ENCODE peak calls at places on chromosomes 16 and 17, in five cellular contexts. One of them, this sample, is unnamed.

GRCh38 chr17:79951361-79952264 is 84.1 kb downstream of the TBC1D16 start:
- DNase-seq in hepatocyte: peak
- DNase-seq in AG09309: peak
- DNase-seq in CD4-positive, CD25-positive, alpha-beta regulatory T cell: no peak
- DNase-seq in adrenal gland: peak
- DNase-seq in this sample: no peak

GRCh38 chr17:34118564-34118963 is 136.5 kb upstream of the CCL2 start:
- DNase-seq in AG09309: no peak
- DNase-seq in hepatocyte: no peak
- DNase-seq in CD4-positive, CD25-positive, alpha-beta regulatory T cell: no peak
- DNase-seq in adrenal gland: peak
- DNase-seq in this sample: no peak

GRCh38 chr17:74785981-74786360 is 9.8 kb upstream of the NAT9 start:
- DNase-seq in AG09309: no peak
- DNase-seq in hepatocyte: no peak
- DNase-seq in CD4-positive, CD25-positive, alpha-beta regulatory T cell: no peak
- DNase-seq in adrenal gland: no peak
- DNase-seq in this sample: no peak

GRCh38 chr17:39096435-39097158 is 54.8 kb downstream of the PLXDC1 start:
- DNase-seq in adrenal gland: no peak
- DNase-seq in hepatocyte: no peak
- DNase-seq in CD4-positive, CD25-positive, alpha-beta regulatory T cell: peak
- DNase-seq in AG09309: no peak
- DNase-seq in this sample: peak

GRCh38 chr17:12765544-12765943 is 23.8 kb upstream of the ARHGAP44 start:
- DNase-seq in hepatocyte: peak
- DNase-seq in CD4-positive, CD25-positive, alpha-beta regulatory T cell: no peak
- DNase-seq in adrenal gland: peak
- DNase-seq in AG09309: peak
- DNase-seq in this sample: no peak

GRCh38 chr16:370443-370842 is at the start of gene MRPL28:
- DNase-seq in hepatocyte: peak
- DNase-seq in AG09309: peak
- DNase-seq in CD4-positive, CD25-positive, alpha-beta regulatory T cell: peak
- DNase-seq in adrenal gland: peak
- DNase-seq in this sample: peak

GRCh38 chr16:53866520-53866919 is 162.6 kb downstream of the FTO start:
- DNase-seq in AG09309: no peak
- DNase-seq in hepatocyte: no peak
- DNase-seq in adrenal gland: no peak
- DNase-seq in CD4-positive, CD25-positive, alpha-beta regulatory T cell: no peak
- DNase-seq in this sample: no peak

GRCh38 chr17:37261286-37261685 is 114.5 kb upstream of the C17orf78 start:
- DNase-seq in adrenal gland: no peak
- DNase-seq in AG09309: no peak
- DNase-seq in CD4-positive, CD25-positive, alpha-beta regulatory T cell: no peak
- DNase-seq in hepatocyte: no peak
- DNase-seq in this sample: no peak

GRCh38 chr17:35244345-35245195 is 1.7 kb downstream of the SLFN5 start:
- DNase-seq in AG09309: peak
- DNase-seq in CD4-positive, CD25-positive, alpha-beta regulatory T cell: peak
- DNase-seq in hepatocyte: peak
- DNase-seq in adrenal gland: peak
- DNase-seq in this sample: peak

GRCh38 chr17:17837966-17838962 is 1.5 kb upstream of the SREBF1 start:
- DNase-seq in CD4-positive, CD25-positive, alpha-beta regulatory T cell: no peak
- DNase-seq in adrenal gland: peak
- DNase-seq in hepatocyte: peak
- DNase-seq in AG09309: no peak
- DNase-seq in this sample: no peak

GRCh38 chr16:89360760-89361435 is 129.5 kb downstream of the ANKRD11 start:
- DNase-seq in CD4-positive, CD25-positive, alpha-beta regulatory T cell: peak
- DNase-seq in AG09309: no peak
- DNase-seq in hepatocyte: no peak
- DNase-seq in adrenal gland: no peak
- DNase-seq in this sample: peak

GRCh38 chr16:14424595-14424994 is 205.5 kb downstream of the PARN start:
- DNase-seq in CD4-positive, CD25-positive, alpha-beta regulatory T cell: no peak
- DNase-seq in hepatocyte: no peak
- DNase-seq in AG09309: no peak
- DNase-seq in adrenal gland: no peak
- DNase-seq in this sample: no peak

GRCh38 chr17:47277921-47278320 is 24.3 kb downstream of the ITGB3 start:
- DNase-seq in adrenal gland: no peak
- DNase-seq in hepatocyte: no peak
- DNase-seq in CD4-positive, CD25-positive, alpha-beta regulatory T cell: no peak
- DNase-seq in AG09309: no peak
- DNase-seq in this sample: no peak

GRCh38 chr16:84303023-84303422 is 8.3 kb downstream of the WFDC1 start:
- DNase-seq in adrenal gland: no peak
- DNase-seq in hepatocyte: peak
- DNase-seq in AG09309: peak
- DNase-seq in CD4-positive, CD25-positive, alpha-beta regulatory T cell: no peak
- DNase-seq in this sample: no peak

GRCh38 chr17:82419471-82419995 is 1.1 kb upstream of the OGFOD3 start:
- DNase-seq in CD4-positive, CD25-positive, alpha-beta regulatory T cell: peak
- DNase-seq in AG09309: no peak
- DNase-seq in adrenal gland: no peak
- DNase-seq in hepatocyte: no peak
- DNase-seq in this sample: peak

GRCh38 chr16:76277099-76278030 is at the start of gene CNTNAP4:
- DNase-seq in adrenal gland: no peak
- DNase-seq in CD4-positive, CD25-positive, alpha-beta regulatory T cell: no peak
- DNase-seq in AG09309: no peak
- DNase-seq in hepatocyte: peak
- DNase-seq in this sample: no peak

GRCh38 chr16:24409045-24409444 is 130.3 kb upstream of the RBBP6 start:
- DNase-seq in hepatocyte: no peak
- DNase-seq in CD4-positive, CD25-positive, alpha-beta regulatory T cell: peak
- DNase-seq in AG09309: no peak
- DNase-seq in adrenal gland: no peak
- DNase-seq in this sample: no peak

GRCh38 chr17:2250140-2251095 is 53.2 kb downstream of the SMG6 start:
- DNase-seq in hepatocyte: no peak
- DNase-seq in AG09309: no peak
- DNase-seq in adrenal gland: no peak
- DNase-seq in CD4-positive, CD25-positive, alpha-beta regulatory T cell: no peak
- DNase-seq in this sample: peak

GRCh38 chr16:29678691-29679267 is at the start of gene QPRT:
- DNase-seq in hepatocyte: peak
- DNase-seq in CD4-positive, CD25-positive, alpha-beta regulatory T cell: no peak
- DNase-seq in AG09309: no peak
- DNase-seq in adrenal gland: peak
- DNase-seq in this sample: no peak

GRCh38 chr16:31484491-31485171 is 1.7 kb downstream of the SLC5A2 start:
- DNase-seq in adrenal gland: no peak
- DNase-seq in AG09309: no peak
- DNase-seq in hepatocyte: peak
- DNase-seq in CD4-positive, CD25-positive, alpha-beta regulatory T cell: no peak
- DNase-seq in this sample: no peak

GRCh38 chr17:8075081-8075480 is 12.4 kb downstream of the ALOX12B start:
- DNase-seq in CD4-positive, CD25-positive, alpha-beta regulatory T cell: no peak
- DNase-seq in AG09309: no peak
- DNase-seq in adrenal gland: no peak
- DNase-seq in hepatocyte: no peak
- DNase-seq in this sample: no peak

GRCh38 chr16:57761301-57761700 is 25.7 kb downstream of the KATNB1 start:
- DNase-seq in hepatocyte: no peak
- DNase-seq in CD4-positive, CD25-positive, alpha-beta regulatory T cell: no peak
- DNase-seq in adrenal gland: no peak
- DNase-seq in AG09309: no peak
- DNase-seq in this sample: no peak

GRCh38 chr16:75376475-75376907 is 56.8 kb downstream of the CFDP1 start:
- DNase-seq in AG09309: no peak
- DNase-seq in adrenal gland: no peak
- DNase-seq in hepatocyte: peak
- DNase-seq in CD4-positive, CD25-positive, alpha-beta regulatory T cell: no peak
- DNase-seq in this sample: no peak

GRCh38 chr17:76138896-76139248 is 2.2 kb downstream of the FOXJ1 start:
- DNase-seq in hepatocyte: no peak
- DNase-seq in adrenal gland: no peak
- DNase-seq in CD4-positive, CD25-positive, alpha-beta regulatory T cell: no peak
- DNase-seq in AG09309: no peak
- DNase-seq in this sample: no peak
- H3K4me3 ChIP-seq in hepatocyte: no peak
- H3K4me3 ChIP-seq in adrenal gland: no peak
- H3K4me3 ChIP-seq in CD4-positive, CD25-positive, alpha-beta regulatory T cell: no peak
- H3K4me3 ChIP-seq in AG09309: no peak
- H3K4me3 ChIP-seq in this sample: no peak

GRCh38 chr17:50541402-50541915 is 5.5 kb upstream of the SPATA20 start:
- DNase-seq in CD4-positive, CD25-positive, alpha-beta regulatory T cell: no peak
- DNase-seq in hepatocyte: no peak
- DNase-seq in AG09309: no peak
- DNase-seq in adrenal gland: no peak
- DNase-seq in this sample: no peak

GRCh38 chr17:50541916-50542688 is 4.9 kb upstream of the SPATA20 start:
- DNase-seq in adrenal gland: peak
- DNase-seq in hepatocyte: peak
- DNase-seq in CD4-positive, CD25-positive, alpha-beta regulatory T cell: peak
- DNase-seq in AG09309: no peak
- DNase-seq in this sample: peak

GRCh38 chr17:50540485-50541401 is 6.2 kb upstream of the SPATA20 start:
- DNase-seq in CD4-positive, CD25-positive, alpha-beta regulatory T cell: no peak
- DNase-seq in AG09309: no peak
- DNase-seq in adrenal gland: no peak
- DNase-seq in hepatocyte: no peak
- DNase-seq in this sample: no peak

GRCh38 chr17:50545306-50545705 is 1.7 kb upstream of the SPATA20 start:
- DNase-seq in CD4-positive, CD25-positive, alpha-beta regulatory T cell: no peak
- DNase-seq in hepatocyte: no peak
- DNase-seq in adrenal gland: no peak
- DNase-seq in AG09309: no peak
- DNase-seq in this sample: no peak

GRCh38 chr17:50542795-50543774 is 3.9 kb upstream of the SPATA20 start:
- DNase-seq in adrenal gland: peak
- DNase-seq in hepatocyte: peak
- DNase-seq in CD4-positive, CD25-positive, alpha-beta regulatory T cell: no peak
- DNase-seq in AG09309: no peak
- DNase-seq in this sample: no peak
- H3K4me3 ChIP-seq in adrenal gland: peak
- H3K4me3 ChIP-seq in hepatocyte: peak
- H3K4me3 ChIP-seq in CD4-positive, CD25-positive, alpha-beta regulatory T cell: peak
- H3K4me3 ChIP-seq in AG09309: no peak
- H3K4me3 ChIP-seq in this sample: no peak

DNA sequence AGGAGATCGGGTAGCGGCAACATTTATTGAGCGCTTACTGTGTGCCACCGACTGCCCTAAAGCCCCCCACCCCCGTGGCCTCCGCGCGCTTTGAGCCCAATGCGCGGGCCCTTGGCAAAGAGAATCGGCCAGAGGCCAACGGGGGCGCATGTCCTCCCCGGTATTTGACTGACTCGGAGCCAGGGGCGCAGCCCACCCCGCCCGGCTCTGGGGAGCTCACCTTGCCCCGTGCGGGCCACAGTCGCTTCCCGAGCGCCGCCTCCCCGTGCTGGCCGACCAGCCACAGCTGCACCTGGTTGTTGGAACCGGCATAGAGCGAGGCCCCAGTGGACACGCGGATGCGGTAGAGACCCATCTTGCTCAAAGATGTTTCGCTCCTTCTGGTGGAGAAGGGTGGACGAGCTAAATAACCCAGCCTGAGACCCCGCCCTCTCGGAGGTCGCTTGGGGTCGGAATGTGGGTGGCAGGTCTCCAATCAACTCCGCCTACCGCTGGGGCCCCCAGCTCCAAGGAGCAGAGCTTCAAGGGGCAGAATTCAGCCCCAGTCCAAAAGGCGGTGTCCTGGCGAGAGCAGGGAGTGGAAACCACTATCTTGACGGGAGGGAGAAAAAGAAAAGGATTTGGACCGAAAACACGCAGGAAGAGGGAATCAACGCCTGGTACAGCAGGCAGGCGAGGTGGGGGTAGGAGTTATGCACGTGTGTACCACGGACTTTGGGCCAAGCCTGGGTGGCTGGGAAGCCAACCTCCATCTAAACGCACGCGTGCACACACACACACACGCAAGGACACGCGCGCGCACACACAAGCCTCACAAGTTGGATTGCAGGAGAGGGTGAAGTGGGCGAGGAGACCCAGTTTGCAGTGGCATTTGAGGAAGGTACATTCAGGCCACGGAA is at the start of gene ALOX15:
- DNase-seq in hepatocyte: no peak
- DNase-seq in AG09309: no peak
- DNase-seq in adrenal gland: no peak
- DNase-seq in CD4-positive, CD25-positive, alpha-beta regulatory T cell: no peak
- DNase-seq in this sample: no peak
- H3K4me3 ChIP-seq in hepatocyte: no peak
- H3K4me3 ChIP-seq in AG09309: no peak
- H3K4me3 ChIP-seq in adrenal gland: no peak
- H3K4me3 ChIP-seq in CD4-positive, CD25-positive, alpha-beta regulatory T cell: no peak
- H3K4me3 ChIP-seq in this sample: no peak

GRCh38 chr17:55269894-55270293 is 5.1 kb downstream of the HLF start:
- DNase-seq in hepatocyte: no peak
- DNase-seq in CD4-positive, CD25-positive, alpha-beta regulatory T cell: no peak
- DNase-seq in AG09309: no peak
- DNase-seq in adrenal gland: no peak
- DNase-seq in this sample: no peak
- H3K4me3 ChIP-seq in hepatocyte: no peak
- H3K4me3 ChIP-seq in CD4-positive, CD25-positive, alpha-beta regulatory T cell: no peak
- H3K4me3 ChIP-seq in AG09309: no peak
- H3K4me3 ChIP-seq in adrenal gland: peak
- H3K4me3 ChIP-seq in this sample: no peak

DNA sequence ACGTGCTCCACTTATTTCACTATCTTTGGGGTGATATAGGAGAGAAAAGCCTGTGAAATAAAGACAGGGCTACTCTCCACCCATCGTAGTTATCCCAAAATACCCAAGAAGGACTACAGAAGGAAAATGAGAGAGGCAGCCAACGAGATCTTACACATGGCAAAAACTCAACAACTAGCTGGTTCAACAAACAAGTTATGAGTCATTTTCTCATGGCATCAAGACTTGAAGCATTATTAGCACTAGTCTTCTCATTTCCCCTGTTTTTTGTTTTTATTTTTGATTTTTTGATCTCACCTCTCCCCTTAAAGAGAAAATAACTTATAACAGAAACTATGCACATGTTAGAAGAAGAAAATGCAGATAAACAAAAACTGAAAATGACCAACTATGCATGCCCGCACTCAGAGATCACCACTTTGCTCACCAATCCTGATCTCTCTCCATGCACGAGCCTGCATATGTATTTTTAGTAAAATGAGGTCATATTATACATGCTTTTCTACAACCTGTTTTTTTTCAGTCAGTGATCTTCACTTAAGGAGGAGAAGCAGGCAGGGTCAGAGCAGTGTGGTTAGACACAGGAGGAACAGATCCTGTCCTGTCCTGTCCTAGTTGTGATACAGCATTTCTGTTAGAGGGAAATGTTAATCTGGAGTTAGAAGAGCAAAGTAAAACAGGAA is 22.8 kb downstream of the FAM117A start:
- DNase-seq in AG09309: no peak
- DNase-seq in adrenal gland: no peak
- DNase-seq in CD4-positive, CD25-positive, alpha-beta regulatory T cell: peak
- DNase-seq in hepatocyte: no peak
- DNase-seq in this sample: no peak
- H3K4me3 ChIP-seq in AG09309: no peak
- H3K4me3 ChIP-seq in adrenal gland: no peak
- H3K4me3 ChIP-seq in CD4-positive, CD25-positive, alpha-beta regulatory T cell: peak
- H3K4me3 ChIP-seq in hepatocyte: no peak
- H3K4me3 ChIP-seq in this sample: peak

This sample was measured in CD4-positive, alpha-beta memory T cell.